ENCODE peak calls at places on chromosome 3, in nine cellular contexts. C is CD4-positive, alpha-beta T cell; U is thoracic aorta; G is IMR-90; K is body of pancreas; H is GM12878; B is A549; W is coronary artery; O is fibroblast of the aortic adventitia. J is an unnamed sample.

GRCh38 chr3:38163117-38163870 is 2.0 kb upstream of the OXSR1 start:
- DNase-seq in C (no peak), U (no peak), G (no peak), K (no peak), H (no peak), B (peak), W (no peak), O (no peak), J (peak)

GRCh38 chr3:13866406-13866965 is 13.4 kb downstream of the WNT7A start:
- DNase-seq in C (peak), U (no peak), G (no peak), K (no peak), H (no peak), B (no peak), W (no peak), O (no peak), J (peak)

GRCh38 chr3:177914224-177914623 is 622.0 kb upstream of the KCNMB2 start:
- DNase-seq in C (no peak), U (no peak), G (no peak), K (no peak), H (no peak), B (no peak), W (no peak), O (no peak), J (no peak)

GRCh38 chr3:78506581-78507195 is 1261.1 kb downstream of the ROBO1 start:
- DNase-seq in C (no peak), U (no peak), G (no peak), K (no peak), H (no peak), B (no peak), W (no peak), O (no peak), J (no peak)

GRCh38 chr3:9590282-9590791 is 36.7 kb upstream of the LHFPL4 start:
- DNase-seq in C (no peak), U (no peak), G (no peak), K (no peak), H (no peak), B (no peak), W (no peak), O (no peak), J (no peak)

GRCh38 chr3:27326211-27326948 is 42.8 kb downstream of the NEK10 start:
- DNase-seq in C (no peak), U (no peak), G (peak), K (peak), H (no peak), B (no peak), W (no peak), O (peak), J (no peak)

GRCh38 chr3:134463676-134464611 is 21.8 kb downstream of the ANAPC13 start:
- DNase-seq in C (no peak), U (peak), G (peak), K (peak), H (no peak), B (no peak), W (peak), O (peak), J (no peak)

GRCh38 chr3:177357352-177358084 is 160.2 kb upstream of the TBL1XR1 start:
- DNase-seq in C (no peak), U (no peak), G (peak), K (peak), H (no peak), B (peak), W (no peak), O (peak), J (peak)

GRCh38 chr3:104750581-104750980 is 616.1 kb upstream of the ALCAM start:
- DNase-seq in C (no peak), U (no peak), G (no peak), K (no peak), H (no peak), B (no peak), W (no peak), O (no peak), J (no peak)

GRCh38 chr3:171374661-171375285 is 85.4 kb downstream of the TNIK start:
- DNase-seq in C (no peak), U (no peak), G (peak), K (no peak), H (no peak), B (no peak), W (no peak), O (peak), J (no peak)

GRCh38 chr3:183591881-183592521 is 36.5 kb upstream of the KLHL6 start:
- DNase-seq in C (no peak), U (no peak), G (no peak), K (no peak), H (peak), B (no peak), W (no peak), O (peak), J (no peak)

GRCh38 chr3:179181021-179181472 is 32.9 kb downstream of the PIK3CA start:
- DNase-seq in C (no peak), U (no peak), G (peak), K (no peak), H (no peak), B (no peak), W (no peak), O (peak), J (no peak)

GRCh38 chr3:9622438-9622837 is 26.9 kb upstream of the MTMR14 start:
- DNase-seq in C (no peak), U (no peak), G (no peak), K (no peak), H (no peak), B (no peak), W (no peak), O (no peak), J (no peak)

GRCh38 chr3:25007974-25008658 is 419.9 kb upstream of the RARB start:
- DNase-seq in C (no peak), U (no peak), G (no peak), K (peak), H (peak), B (no peak), W (no peak), O (peak), J (no peak)

GRCh38 chr3:176633511-176633910 is 563.8 kb downstream of the TBL1XR1 start:
- DNase-seq in C (no peak), U (no peak), G (no peak), K (no peak), H (no peak), B (no peak), W (no peak), O (no peak), J (no peak)

GRCh38 chr3:104887069-104887468 is 479.6 kb upstream of the ALCAM start:
- DNase-seq in C (no peak), U (no peak), G (peak), K (no peak), H (no peak), B (no peak), W (no peak), O (no peak), J (no peak)

GRCh38 chr3:12458901-12459300 is 25.4 kb upstream of the TSEN2 start:
- DNase-seq in C (no peak), U (no peak), G (no peak), K (peak), H (no peak), B (no peak), W (no peak), O (no peak), J (no peak)
- TF ChIP-seq CTCF in C (no peak), U (no peak), G (no peak), K (no peak), H (no peak), B (no peak), W (no peak), O (peak), J (no peak)

DNA sequence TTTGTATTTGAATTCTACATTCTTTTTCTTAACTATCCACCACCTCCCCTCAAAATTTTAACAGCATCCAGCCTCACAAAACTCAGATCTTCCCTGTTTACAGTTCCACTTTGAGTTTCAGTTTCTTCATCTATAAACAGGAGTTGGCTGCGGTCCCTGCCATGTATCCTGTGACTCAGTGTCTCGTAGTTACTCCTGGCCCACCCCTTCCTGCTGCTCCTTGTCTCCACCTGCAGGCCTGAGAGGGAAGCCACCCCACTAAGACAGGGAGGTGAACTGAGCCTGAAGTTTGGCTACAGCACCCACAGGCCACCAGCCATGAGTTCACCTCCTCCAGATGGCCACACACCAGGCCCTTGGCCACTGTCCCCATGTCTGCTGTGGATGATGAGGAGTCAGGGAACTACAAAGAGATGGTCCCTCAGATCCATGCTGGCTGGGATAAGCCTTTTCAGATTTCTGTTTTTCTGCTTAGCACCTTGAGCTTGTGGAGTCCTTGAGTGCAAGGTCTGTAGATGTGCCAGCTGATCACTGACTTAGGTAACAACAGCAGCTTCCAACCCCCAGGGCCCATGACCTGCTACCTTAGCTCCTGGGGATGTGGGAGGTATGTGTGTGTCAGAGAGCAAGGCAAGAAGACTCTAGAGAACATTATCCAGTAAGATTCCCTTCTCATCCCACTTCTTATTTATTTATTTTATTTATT is 37.5 kb downstream of the CD86 start:
- DNase-seq in C (peak), U (no peak), G (peak), K (peak), H (no peak), B (no peak), W (no peak), O (peak), J (peak)
- TF ChIP-seq CTCF in C (no peak), U (no peak), G (peak), K (no peak), H (peak), B (no peak), W (no peak), O (peak), J (peak)

DNA sequence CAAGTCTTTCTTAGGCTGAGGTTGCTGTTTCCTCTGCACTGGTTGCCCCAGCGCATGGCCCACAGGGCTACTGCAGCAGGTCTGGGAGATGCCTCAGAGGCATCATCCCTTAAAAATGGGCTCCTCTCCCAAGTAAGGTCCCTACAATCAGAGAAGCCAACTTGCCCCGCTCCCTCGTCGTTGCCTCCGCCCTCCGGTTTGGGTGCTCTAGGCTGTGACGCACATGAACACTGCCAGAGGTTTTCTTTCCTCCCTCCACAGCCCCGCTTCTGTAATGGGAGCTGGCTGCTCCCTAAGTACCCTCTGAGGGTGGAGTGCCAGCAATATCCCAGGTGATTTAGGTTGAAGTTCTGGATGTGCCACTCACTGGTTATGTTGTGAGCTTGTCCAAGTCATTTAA is 14.0 kb downstream of the MAGEF1 start:
- DNase-seq in C (no peak), U (no peak), G (no peak), K (no peak), H (no peak), B (no peak), W (no peak), O (no peak), J (no peak)
- TF ChIP-seq CTCF in C (no peak), U (no peak), G (no peak), K (no peak), H (no peak), B (no peak), W (no peak), O (no peak), J (no peak)

GRCh38 chr3:138328341-138328740 is 1.3 kb downstream of the NME9 start:
- DNase-seq in C (no peak), U (no peak), G (peak), K (no peak), H (no peak), B (no peak), W (no peak), O (peak), J (no peak)
- TF ChIP-seq CTCF in C (no peak), U (no peak), G (no peak), K (no peak), H (no peak), B (peak), W (no peak), O (peak), J (no peak)

DNA sequence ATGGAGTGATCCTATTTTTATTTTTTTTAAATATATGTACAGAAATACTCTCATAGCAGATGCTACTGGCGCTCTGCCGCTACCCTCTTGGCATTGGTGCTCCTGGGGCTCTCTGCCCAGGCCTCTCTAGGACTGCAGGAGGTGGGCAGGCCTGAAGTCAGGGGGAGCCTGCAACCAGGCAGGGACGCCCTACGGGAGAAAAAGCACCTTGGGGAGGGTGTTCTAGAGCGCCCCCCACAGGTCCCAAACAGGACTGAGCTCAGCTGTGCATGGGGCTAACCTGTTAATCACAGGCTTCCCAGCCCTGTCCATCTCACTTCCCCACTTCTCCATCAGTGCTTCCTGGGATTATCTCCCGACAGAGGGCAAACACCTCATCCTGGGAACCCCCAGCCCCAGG is 192.5 kb downstream of the SHQ1 start:
- DNase-seq in C (no peak), U (no peak), G (no peak), K (no peak), H (no peak), B (no peak), W (no peak), O (no peak), J (peak)
- TF ChIP-seq CTCF in C (no peak), U (no peak), G (no peak), K (no peak), H (no peak), B (no peak), W (no peak), O (no peak), J (peak)

DNA sequence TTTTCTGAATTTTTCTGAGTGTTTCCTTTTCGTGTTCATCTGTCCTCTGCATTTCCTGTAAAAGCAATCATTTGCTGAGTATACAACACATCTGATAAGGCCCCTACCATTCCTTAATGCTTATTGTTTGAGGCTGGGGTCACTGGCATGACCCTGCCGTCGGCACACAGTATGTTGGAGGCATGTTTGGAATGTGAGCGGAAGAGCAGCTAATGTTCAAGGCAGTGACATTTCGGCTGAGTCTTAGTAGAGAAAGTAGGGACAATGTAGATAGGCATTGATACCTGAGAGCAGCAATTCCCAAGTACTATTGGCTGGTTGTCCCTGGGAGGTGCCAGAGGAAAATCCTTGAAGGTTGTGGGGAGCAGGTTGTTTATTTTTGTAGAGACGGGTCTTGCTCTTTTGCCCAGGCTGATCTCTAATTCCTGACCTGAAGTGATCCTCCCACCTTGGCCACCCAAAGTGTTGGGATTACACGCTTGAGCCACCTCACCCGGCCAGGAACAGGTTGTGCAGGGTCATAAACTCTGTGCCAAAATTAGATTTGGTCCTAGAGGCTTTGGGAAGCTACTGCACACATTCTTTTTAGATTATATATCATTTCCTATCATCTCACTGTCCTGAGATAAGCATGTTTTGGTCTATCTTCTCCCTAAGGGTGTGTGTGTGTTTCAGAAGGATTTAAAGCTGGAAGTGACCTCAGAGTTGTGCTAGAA is 13.5 kb downstream of the PTPN23 start:
- DNase-seq in C (no peak), U (no peak), G (peak), K (no peak), H (no peak), B (no peak), W (no peak), O (peak), J (no peak)
- TF ChIP-seq CTCF in C (no peak), U (no peak), G (peak), K (no peak), H (no peak), B (no peak), W (no peak), O (no peak), J (no peak)

J was measured in activated CD8-positive, alpha-beta T cell treated with anti-CD3 and anti-CD28 coated beads for 36 hours.